ENCODE peak calls at places on chromosome 7, in five cellular contexts. K is ascending aorta, X is right lobe of liver, J is psoas muscle, R is upper lobe of right lung. Y is an unnamed sample.

GRCh38 chr7:108413782-108414492 is 42.3 kb downstream of the NRCAM start:
- DNase-seq in K (no peak), X (no peak), J (no peak), R (no peak), Y (no peak)

GRCh38 chr7:4430227-4430626 is 251.9 kb upstream of the FOXK1 start:
- DNase-seq in K (no peak), X (no peak), J (no peak), R (no peak), Y (no peak)

GRCh38 chr7:121286742-121287699 is 41.8 kb upstream of the WNT16 start:
- DNase-seq in K (no peak), X (no peak), J (no peak), R (no peak), Y (no peak)

GRCh38 chr7:8433477-8434289 is at the start of gene NXPH1:
- DNase-seq in K (no peak), X (peak; percentile 26), J (no peak), R (peak; percentile 62), Y (no peak)

GRCh38 chr7:104548861-104549260 is 220.5 kb downstream of the LHFPL3 start:
- DNase-seq in K (no peak), X (no peak), J (no peak), R (no peak), Y (no peak)

GRCh38 chr7:1223196-1224092 is 9.2 kb upstream of the UNCX start:
- DNase-seq in K (no peak), X (no peak), J (no peak), R (no peak), Y (no peak)

GRCh38 chr7:108528183-108528712 is 2.3 kb upstream of the PNPLA8 start:
- DNase-seq in K (no peak), X (no peak), J (no peak), R (no peak), Y (no peak)

GRCh38 chr7:8295638-8296361 is 33.8 kb upstream of the ICA1 start:
- DNase-seq in K (no peak), X (no peak), J (no peak), R (no peak), Y (no peak)

GRCh38 chr7:149881328-149882263 is 7.8 kb downstream of the ATP6V0E2 start:
- DNase-seq in K (no peak), X (no peak), J (no peak), R (no peak), Y (no peak)

GRCh38 chr7:155961241-155962190 is 149.3 kb upstream of the SHH start:
- DNase-seq in K (peak; percentile 38), X (peak; percentile 72), J (no peak), R (peak; percentile 85), Y (no peak)

GRCh38 chr7:98808751-98809460 is 60.9 kb downstream of the TMEM130 start:
- DNase-seq in K (no peak), X (no peak), J (no peak), R (no peak), Y (no peak)

GRCh38 chr7:45670717-45671116 is 96.5 kb downstream of the ADCY1 start:
- DNase-seq in K (peak; percentile 34), X (no peak), J (no peak), R (peak; percentile 12), Y (no peak)

GRCh38 chr7:2166625-2167280 is 66.0 kb downstream of the MAD1L1 start:
- DNase-seq in K (no peak), X (no peak), J (no peak), R (peak; percentile 74), Y (no peak)

GRCh38 chr7:130958846-130959245 is 224.8 kb upstream of the KLF14 start:
- DNase-seq in K (no peak), X (no peak), J (no peak), R (no peak), Y (no peak)
- H3K4me3 ChIP-seq in K (no peak overlapping the region), X (no peak overlapping the region), J (no peak overlapping the region), R (no peak overlapping the region), Y (no peak overlapping the region)

DNA sequence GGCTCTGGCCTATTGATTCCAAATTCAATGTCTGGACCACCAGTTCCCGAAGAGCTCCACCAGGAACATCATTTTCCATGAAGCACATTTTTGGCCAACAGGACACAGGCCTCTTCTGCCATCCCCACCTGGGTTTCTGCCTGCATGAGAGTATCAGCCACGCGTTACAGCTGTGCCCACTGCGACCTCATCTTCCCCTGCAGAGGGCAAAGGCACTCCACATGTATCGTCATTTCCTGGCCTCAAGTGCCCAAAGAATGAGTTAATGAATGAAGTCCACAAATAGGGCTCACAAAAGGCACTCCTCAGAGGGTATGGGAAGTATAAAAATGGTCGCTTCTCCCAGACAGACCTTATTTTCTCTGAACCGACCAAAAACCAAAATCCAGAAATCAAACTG is 18.5 kb downstream of the ELMO1 start:
- DNase-seq in K (no peak), X (no peak), J (no peak), R (no peak), Y (no peak)
- TF ChIP-seq CTCF in K (no peak), X (no peak), J (no peak), R (no peak), Y (no peak)

GRCh38 chr7:158947627-158948026 is 91.3 kb downstream of the DYNC2I1 start:
- DNase-seq in K (no peak), X (no peak), J (no peak), R (no peak), Y (no peak)

GRCh38 chr7:158949359-158949758 is 93.0 kb downstream of the DYNC2I1 start:
- DNase-seq in K (no peak), X (no peak), J (no peak), R (no peak), Y (no peak)

GRCh38 chr7:158946329-158946728 is 90.0 kb downstream of the DYNC2I1 start:
- DNase-seq in K (no peak), X (no peak), J (no peak), R (no peak), Y (no peak)

GRCh38 chr7:158946771-158947170 is 90.4 kb downstream of the DYNC2I1 start:
- DNase-seq in K (no peak), X (no peak), J (no peak), R (no peak), Y (no peak)

GRCh38 chr7:158948376-158948775 is 92.0 kb downstream of the DYNC2I1 start:
- DNase-seq in K (no peak), X (no peak), J (no peak), R (no peak), Y (no peak)
- H3K36me3 ChIP-seq in K (peaks cover 40% of the 10 kb centered on the region), X (no peaks in the 10 kb centered on the region), J (peaks cover 12% of the 10 kb centered on the region), R (peaks cover 46% of the 10 kb centered on the region), Y (peaks cover 42% of the 10 kb centered on the region)

GRCh38 chr7:150945853-150946825 is 32.0 kb downstream of the KCNH2 start:
- DNase-seq in K (peak; percentile 60), X (no peak), J (no peak), R (peak; percentile 70), Y (no peak)

GRCh38 chr7:150949564-150949963 is 28.6 kb downstream of the KCNH2 start:
- DNase-seq in K (no peak), X (no peak), J (no peak), R (peak; percentile 26), Y (no peak)

GRCh38 chr7:150948791-150949251 is 29.3 kb downstream of the KCNH2 start:
- DNase-seq in K (peak; percentile 51), X (no peak), J (no peak), R (peak; percentile 61), Y (no peak)

GRCh38 chr7:150946826-150947750 is 31.0 kb downstream of the KCNH2 start:
- DNase-seq in K (peak; percentile 50), X (no peak), J (no peak), R (peak; percentile 62), Y (no peak)

GRCh38 chr7:150947761-150948680 is 30.1 kb downstream of the KCNH2 start:
- DNase-seq in K (peak; percentile 53), X (no peak), J (no peak), R (peak; percentile 41), Y (no peak)
- H3K4me3 ChIP-seq in K (no peak overlapping the region), X (no peak overlapping the region), J (no peak overlapping the region), R (no peak overlapping the region), Y (no peak overlapping the region)

DNA sequence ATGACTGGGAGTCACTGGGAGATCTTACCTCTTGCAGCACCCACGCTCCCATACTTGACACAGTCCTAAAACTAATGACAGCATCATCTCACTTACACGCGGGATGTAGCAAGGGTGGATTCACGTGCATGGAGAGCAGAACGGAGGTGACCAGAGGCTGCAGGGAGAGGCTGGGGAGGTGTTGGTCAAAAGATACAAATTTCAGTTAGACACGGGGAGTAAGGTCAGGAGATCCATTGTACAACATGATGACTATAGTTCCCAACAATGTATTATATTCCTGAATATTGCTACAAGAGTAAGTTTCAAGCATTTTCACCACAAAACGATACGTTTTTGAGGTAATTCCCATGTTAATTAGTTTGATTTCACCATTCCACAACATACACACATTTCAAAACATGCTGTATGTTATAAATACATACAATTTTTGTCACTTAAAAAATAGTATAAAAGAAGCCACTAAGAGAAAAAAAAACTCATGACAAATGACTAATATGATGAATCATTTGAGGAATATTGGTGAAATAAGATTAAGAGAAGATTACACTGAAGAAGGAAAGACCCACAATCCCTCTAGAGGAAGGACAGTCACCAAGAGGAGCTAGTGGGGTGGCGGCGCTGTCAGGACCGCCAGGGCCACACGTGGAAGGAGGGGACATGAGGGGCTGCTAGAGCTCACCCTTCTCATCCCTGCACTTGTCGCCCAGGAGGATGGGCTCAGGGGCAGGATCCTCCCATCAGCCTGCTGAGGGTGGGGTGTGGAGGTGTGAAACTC is 49.4 kb upstream of the EGFR start:
- DNase-seq in K (no peak), X (no peak), J (no peak), R (no peak), Y (no peak)
- TF ChIP-seq CTCF in K (no peak), X (no peak), J (no peak), R (no peak), Y (no peak)

Y was measured in thoracic aorta.